ENCODE peak calls at places on chromosomes 13 and 19, in four cellular contexts. One of them, this sample, is unnamed. For H4K20me1, the result is how much of the 10 kb centered on the place peaks cover.

GRCh38 chr19:50568321-50569022 is at the start of gene LRRC4B:
- DNase-seq in neural progenitor cell: peak
- DNase-seq in endothelial cell of umbilical vein: no peak
- DNase-seq in Karpas-422: no peak
- DNase-seq in this sample: no peak

GRCh38 chr13:38167164-38167822 is 182.4 kb upstream of the UFM1 start:
- DNase-seq in endothelial cell of umbilical vein: no peak
- DNase-seq in Karpas-422: no peak
- DNase-seq in neural progenitor cell: no peak
- DNase-seq in this sample: peak

GRCh38 chr13:39452412-39452811 is 150.6 kb downstream of the LHFPL6 start:
- DNase-seq in endothelial cell of umbilical vein: no peak
- DNase-seq in neural progenitor cell: no peak
- DNase-seq in Karpas-422: no peak
- DNase-seq in this sample: no peak

GRCh38 chr19:16778796-16779411 is 50.3 kb upstream of the SIN3B start:
- DNase-seq in Karpas-422: peak
- DNase-seq in neural progenitor cell: peak
- DNase-seq in endothelial cell of umbilical vein: peak
- DNase-seq in this sample: peak

GRCh38 chr19:53553865-53554791 is 16.2 kb downstream of the ZNF331 start:
- DNase-seq in Karpas-422: peak
- DNase-seq in endothelial cell of umbilical vein: peak
- DNase-seq in neural progenitor cell: no peak
- DNase-seq in this sample: no peak

GRCh38 chr13:62038214-62038613 is 622.6 kb upstream of the PCDH20 start:
- DNase-seq in Karpas-422: no peak
- DNase-seq in neural progenitor cell: no peak
- DNase-seq in endothelial cell of umbilical vein: no peak
- DNase-seq in this sample: no peak

GRCh38 chr19:45406165-45406956 is at the start of gene POLR1G:
- DNase-seq in neural progenitor cell: peak
- DNase-seq in endothelial cell of umbilical vein: peak
- DNase-seq in Karpas-422: peak
- DNase-seq in this sample: peak

GRCh38 chr13:21683034-21683733 is 12.3 kb downstream of the FGF9 start:
- DNase-seq in neural progenitor cell: no peak
- DNase-seq in endothelial cell of umbilical vein: no peak
- DNase-seq in Karpas-422: no peak
- DNase-seq in this sample: no peak

GRCh38 chr13:92224052-92224821 is 825.8 kb downstream of the GPC5 start:
- DNase-seq in Karpas-422: no peak
- DNase-seq in endothelial cell of umbilical vein: no peak
- DNase-seq in neural progenitor cell: no peak
- DNase-seq in this sample: peak

GRCh38 chr13:37729876-37730275 is 131.3 kb upstream of the POSTN start:
- DNase-seq in Karpas-422: no peak
- DNase-seq in neural progenitor cell: no peak
- DNase-seq in endothelial cell of umbilical vein: no peak
- DNase-seq in this sample: no peak

GRCh38 chr13:66076417-66076816 is 1153.7 kb downstream of the PCDH9 start:
- DNase-seq in neural progenitor cell: no peak
- DNase-seq in endothelial cell of umbilical vein: no peak
- DNase-seq in Karpas-422: peak
- DNase-seq in this sample: no peak

GRCh38 chr13:24923305-24923640 is 159.3 kb downstream of the RNF17 start:
- DNase-seq in neural progenitor cell: no peak
- DNase-seq in endothelial cell of umbilical vein: no peak
- DNase-seq in Karpas-422: peak
- DNase-seq in this sample: peak

GRCh38 chr13:110265682-110266430 is 41.1 kb downstream of the COL4A1 start:
- DNase-seq in Karpas-422: no peak
- DNase-seq in neural progenitor cell: peak
- DNase-seq in endothelial cell of umbilical vein: peak
- DNase-seq in this sample: no peak

GRCh38 chr13:31394491-31394890 is 194.7 kb downstream of the B3GLCT start:
- DNase-seq in Karpas-422: no peak
- DNase-seq in neural progenitor cell: no peak
- DNase-seq in endothelial cell of umbilical vein: no peak
- DNase-seq in this sample: peak

GRCh38 chr19:45496349-45496953 is 396 bp downstream of the RTN2 start:
- DNase-seq in neural progenitor cell: peak
- DNase-seq in Karpas-422: peak
- DNase-seq in endothelial cell of umbilical vein: peak
- DNase-seq in this sample: peak

GRCh38 chr13:34926513-34926912 is 15.6 kb upstream of the NBEA start:
- DNase-seq in neural progenitor cell: peak
- DNase-seq in Karpas-422: peak
- DNase-seq in endothelial cell of umbilical vein: peak
- DNase-seq in this sample: no peak

GRCh38 chr13:57633141-57633949 is 1.8 kb downstream of the PCDH17 start:
- DNase-seq in neural progenitor cell: peak
- DNase-seq in Karpas-422: no peak
- DNase-seq in endothelial cell of umbilical vein: peak
- DNase-seq in this sample: no peak

GRCh38 chr13:28654276-28654675 is 4.7 kb upstream of the POMP start:
- DNase-seq in endothelial cell of umbilical vein: no peak
- DNase-seq in neural progenitor cell: no peak
- DNase-seq in Karpas-422: no peak
- DNase-seq in this sample: no peak

GRCh38 chr13:44872751-44873150 is 116.5 kb downstream of the NUFIP1 start:
- DNase-seq in Karpas-422: no peak
- DNase-seq in endothelial cell of umbilical vein: no peak
- DNase-seq in neural progenitor cell: no peak
- DNase-seq in this sample: no peak

GRCh38 chr19:11195169-11195568 is 2.2 kb downstream of the KANK2 start:
- DNase-seq in endothelial cell of umbilical vein: no peak
- DNase-seq in neural progenitor cell: no peak
- DNase-seq in Karpas-422: no peak
- DNase-seq in this sample: no peak

GRCh38 chr19:32287811-32288227 is 57.6 kb upstream of the ZNF507 start:
- DNase-seq in neural progenitor cell: peak
- DNase-seq in Karpas-422: peak
- DNase-seq in endothelial cell of umbilical vein: peak
- DNase-seq in this sample: peak

GRCh38 chr19:51137812-51138425 is 4.2 kb upstream of the SIGLEC7 start:
- DNase-seq in endothelial cell of umbilical vein: no peak
- DNase-seq in Karpas-422: no peak
- DNase-seq in neural progenitor cell: no peak
- DNase-seq in this sample: no peak

GRCh38 chr19:9070066-9070465 is 16.8 kb upstream of the OR1M1 start:
- DNase-seq in neural progenitor cell: peak
- DNase-seq in Karpas-422: no peak
- DNase-seq in endothelial cell of umbilical vein: no peak
- DNase-seq in this sample: no peak

GRCh38 chr13:87982436-87982835 is 311.3 kb downstream of the SLITRK5 start:
- DNase-seq in neural progenitor cell: no peak
- DNase-seq in endothelial cell of umbilical vein: no peak
- DNase-seq in Karpas-422: peak
- DNase-seq in this sample: no peak

GRCh38 chr13:27792393-27793218 is at the start of gene GSX1:
- DNase-seq in Karpas-422: no peak
- DNase-seq in neural progenitor cell: peak
- DNase-seq in endothelial cell of umbilical vein: peak
- DNase-seq in this sample: no peak

GRCh38 chr19:13150919-13151604 is 851 bp downstream of the IER2 start:
- DNase-seq in endothelial cell of umbilical vein: peak
- DNase-seq in neural progenitor cell: peak
- DNase-seq in Karpas-422: peak
- DNase-seq in this sample: no peak

GRCh38 chr19:15498910-15499309 is 9.4 kb upstream of the CYP4F22 start:
- DNase-seq in neural progenitor cell: no peak
- DNase-seq in Karpas-422: peak
- DNase-seq in endothelial cell of umbilical vein: no peak
- DNase-seq in this sample: no peak

GRCh38 chr13:66803759-66804456 is 426.2 kb downstream of the PCDH9 start:
- DNase-seq in endothelial cell of umbilical vein: no peak
- DNase-seq in neural progenitor cell: no peak
- DNase-seq in Karpas-422: no peak
- DNase-seq in this sample: no peak

GRCh38 chr19:277581-278165 is 13.5 kb downstream of the PLPP2 start:
- DNase-seq in endothelial cell of umbilical vein: peak
- DNase-seq in neural progenitor cell: peak
- DNase-seq in Karpas-422: no peak
- DNase-seq in this sample: no peak

GRCh38 chr13:62598708-62599107 is 1183.1 kb upstream of the PCDH20 start:
- DNase-seq in Karpas-422: no peak
- DNase-seq in neural progenitor cell: peak
- DNase-seq in endothelial cell of umbilical vein: no peak
- DNase-seq in this sample: no peak

GRCh38 chr13:35471466-35472307 is 4.8 kb downstream of the MAB21L1 start:
- DNase-seq in neural progenitor cell: peak
- DNase-seq in Karpas-422: peak
- DNase-seq in endothelial cell of umbilical vein: no peak
- DNase-seq in this sample: no peak

GRCh38 chr13:24680258-24680920 is at the start of gene ATP12A:
- DNase-seq in neural progenitor cell: peak
- DNase-seq in endothelial cell of umbilical vein: no peak
- DNase-seq in Karpas-422: no peak
- DNase-seq in this sample: peak

GRCh38 chr19:52665047-52665446 is 26.9 kb upstream of the ZNF83 start:
- DNase-seq in neural progenitor cell: no peak
- DNase-seq in Karpas-422: no peak
- DNase-seq in endothelial cell of umbilical vein: no peak
- DNase-seq in this sample: no peak

GRCh38 chr13:48817166-48817802 is 158.4 kb upstream of the FNDC3A start:
- DNase-seq in neural progenitor cell: no peak
- DNase-seq in Karpas-422: no peak
- DNase-seq in endothelial cell of umbilical vein: no peak
- DNase-seq in this sample: peak

GRCh38 chr13:40644838-40645620 is 21.4 kb downstream of the FOXO1 start:
- DNase-seq in Karpas-422: no peak
- DNase-seq in neural progenitor cell: peak
- DNase-seq in endothelial cell of umbilical vein: no peak
- DNase-seq in this sample: peak

GRCh38 chr13:22980936-22981335 is 199.8 kb upstream of the SGCG start:
- DNase-seq in Karpas-422: no peak
- DNase-seq in endothelial cell of umbilical vein: no peak
- DNase-seq in neural progenitor cell: no peak
- DNase-seq in this sample: no peak

GRCh38 chr19:1646931-1647663 is 5.3 kb downstream of the TCF3 start:
- DNase-seq in neural progenitor cell: no peak
- DNase-seq in Karpas-422: no peak
- DNase-seq in endothelial cell of umbilical vein: no peak
- DNase-seq in this sample: no peak

GRCh38 chr19:1648156-1648925 is 4.1 kb downstream of the TCF3 start:
- DNase-seq in endothelial cell of umbilical vein: no peak
- DNase-seq in Karpas-422: peak
- DNase-seq in neural progenitor cell: no peak
- DNase-seq in this sample: peak

GRCh38 chr19:1648926-1649541 is 3.4 kb downstream of the TCF3 start:
- DNase-seq in neural progenitor cell: no peak
- DNase-seq in Karpas-422: peak
- DNase-seq in endothelial cell of umbilical vein: no peak
- DNase-seq in this sample: peak

GRCh38 chr19:1646149-1646930 is 6.1 kb downstream of the TCF3 start:
- DNase-seq in neural progenitor cell: no peak
- DNase-seq in endothelial cell of umbilical vein: no peak
- DNase-seq in Karpas-422: no peak
- DNase-seq in this sample: no peak

GRCh38 chr19:1647664-1648155 is 4.7 kb downstream of the TCF3 start:
- DNase-seq in endothelial cell of umbilical vein: no peak
- DNase-seq in neural progenitor cell: no peak
- DNase-seq in Karpas-422: peak
- DNase-seq in this sample: no peak
- H4K20me1 ChIP-seq in endothelial cell of umbilical vein: under half
- H4K20me1 ChIP-seq in neural progenitor cell: half or more
- H4K20me1 ChIP-seq in Karpas-422: under half
- H4K20me1 ChIP-seq in this sample: under half

GRCh38 chr19:3518669-3519068 is 12.6 kb downstream of the FZR1 start:
- DNase-seq in endothelial cell of umbilical vein: no peak
- DNase-seq in neural progenitor cell: no peak
- DNase-seq in Karpas-422: no peak
- DNase-seq in this sample: no peak
- H4K20me1 ChIP-seq in endothelial cell of umbilical vein: under half
- H4K20me1 ChIP-seq in neural progenitor cell: half or more
- H4K20me1 ChIP-seq in Karpas-422: under half
- H4K20me1 ChIP-seq in this sample: under half

GRCh38 chr19:7983995-7984837 is 21.2 kb downstream of the ELAVL1 start:
- DNase-seq in Karpas-422: no peak
- DNase-seq in neural progenitor cell: no peak
- DNase-seq in endothelial cell of umbilical vein: no peak
- DNase-seq in this sample: no peak

GRCh38 chr19:7983286-7983950 is 22.0 kb downstream of the ELAVL1 start:
- DNase-seq in endothelial cell of umbilical vein: no peak
- DNase-seq in neural progenitor cell: no peak
- DNase-seq in Karpas-422: no peak
- DNase-seq in this sample: no peak

GRCh38 chr19:7987084-7987768 is 18.2 kb downstream of the ELAVL1 start:
- DNase-seq in neural progenitor cell: no peak
- DNase-seq in Karpas-422: no peak
- DNase-seq in endothelial cell of umbilical vein: no peak
- DNase-seq in this sample: no peak

GRCh38 chr19:7986321-7987083 is 18.9 kb downstream of the ELAVL1 start:
- DNase-seq in neural progenitor cell: no peak
- DNase-seq in endothelial cell of umbilical vein: peak
- DNase-seq in Karpas-422: no peak
- DNase-seq in this sample: no peak

GRCh38 chr19:7985481-7985911 is 19.9 kb downstream of the ELAVL1 start:
- DNase-seq in neural progenitor cell: no peak
- DNase-seq in endothelial cell of umbilical vein: no peak
- DNase-seq in Karpas-422: no peak
- DNase-seq in this sample: no peak
- H4K20me1 ChIP-seq in neural progenitor cell: half or more
- H4K20me1 ChIP-seq in endothelial cell of umbilical vein: under half
- H4K20me1 ChIP-seq in Karpas-422: half or more
- H4K20me1 ChIP-seq in this sample: under half

GRCh38 chr19:2228157-2229030 is 7.7 kb downstream of the PLEKHJ1 start:
- DNase-seq in endothelial cell of umbilical vein: no peak
- DNase-seq in neural progenitor cell: no peak
- DNase-seq in Karpas-422: no peak
- DNase-seq in this sample: no peak
- H4K20me1 ChIP-seq in endothelial cell of umbilical vein: under half
- H4K20me1 ChIP-seq in neural progenitor cell: under half
- H4K20me1 ChIP-seq in Karpas-422: under half
- H4K20me1 ChIP-seq in this sample: under half

DNA sequence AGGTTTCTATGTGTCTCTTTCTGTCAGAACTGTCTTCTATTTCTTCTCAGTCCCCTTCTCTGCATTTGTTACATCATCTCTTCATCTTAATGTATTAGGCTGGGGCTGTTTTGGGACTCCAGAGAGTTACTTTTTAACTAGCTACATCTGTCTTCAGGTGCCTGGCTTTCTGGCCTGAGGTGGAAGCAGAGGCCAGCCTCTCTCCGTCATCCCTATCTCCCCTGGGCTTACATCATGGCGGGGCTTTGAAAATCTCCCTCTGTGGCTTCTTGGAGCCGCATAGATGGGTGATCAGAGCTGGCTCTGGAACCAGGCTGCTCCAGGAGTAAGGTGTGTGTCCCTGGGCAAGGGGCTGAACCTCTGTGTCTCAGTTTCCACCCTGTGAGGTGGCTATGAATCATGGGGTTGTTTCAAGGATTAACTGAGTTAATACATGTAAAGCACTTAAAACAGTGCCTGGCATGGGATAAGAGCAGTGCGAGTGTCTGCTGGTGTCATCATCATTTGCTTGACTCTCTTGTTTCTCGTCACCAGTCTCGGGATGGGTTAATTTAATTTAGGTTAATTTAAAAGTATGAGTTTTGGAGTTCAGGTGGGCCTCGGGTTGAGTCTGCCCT is 2.0 kb downstream of the EPN1 start:
- DNase-seq in neural progenitor cell: no peak
- DNase-seq in endothelial cell of umbilical vein: no peak
- DNase-seq in Karpas-422: peak
- DNase-seq in this sample: no peak
- H4K20me1 ChIP-seq in neural progenitor cell: under half
- H4K20me1 ChIP-seq in endothelial cell of umbilical vein: under half
- H4K20me1 ChIP-seq in Karpas-422: half or more
- H4K20me1 ChIP-seq in this sample: under half

This sample was measured in MM.1S.